ENCODE peak calls at places on chromosomes 16 and 17, in seven cellular contexts. C is GM23338, B is neural progenitor cell, I is lower lobe of right lung, E is tibial artery, P is brain microvascular endothelial cell, J is kidney epithelial cell. U is an unnamed sample. For H3K36me3, the result is how much of the 10 kb centered on the place peaks cover.

GRCh38 chr16:89890886-89891657 is 17.7 kb downstream of the TCF25 start:
- DNase-seq in C (no peak), B (no peak), I (no peak), E (no peak), P (no peak), J (no peak), U (no peak)

GRCh38 chr16:12587646-12588277 is 215.9 kb downstream of the CPPED1 start:
- DNase-seq in C (no peak), B (no peak), I (no peak), E (no peak), P (no peak), J (no peak), U (no peak)

GRCh38 chr17:82816358-82816757 is 23.5 kb downstream of the ZNF750 start:
- DNase-seq in C (no peak), B (no peak), I (peak), E (no peak), P (no peak), J (no peak), U (no peak)

GRCh38 chr16:51710186-51710585 is 559.1 kb upstream of the SALL1 start:
- DNase-seq in C (no peak), B (no peak), I (no peak), E (no peak), P (no peak), J (no peak), U (no peak)

GRCh38 chr17:59851431-59852375 is 41.0 kb downstream of the TUBD1 start:
- DNase-seq in C (no peak), B (no peak), I (no peak), E (peak), P (peak), J (no peak), U (no peak)

GRCh38 chr17:13362341-13363122 is 239.2 kb downstream of the HS3ST3A1 start:
- DNase-seq in C (no peak), B (peak), I (no peak), E (no peak), P (peak), J (peak), U (no peak)

GRCh38 chr17:82705756-82706155 is 7.3 kb upstream of the RAB40B start:
- DNase-seq in C (no peak), B (no peak), I (no peak), E (no peak), P (no peak), J (no peak), U (no peak)

GRCh38 chr17:7862692-7863437 is 5.1 kb downstream of the CYB5D1 start:
- DNase-seq in C (peak), B (peak), I (no peak), E (no peak), P (no peak), J (no peak), U (no peak)

GRCh38 chr17:14198575-14198974 is 38.1 kb downstream of the CDRT15 start:
- DNase-seq in C (no peak), B (no peak), I (no peak), E (no peak), P (no peak), J (no peak), U (no peak)

GRCh38 chr16:50666658-50667496 is 14.2 kb downstream of the SNX20 start:
- DNase-seq in C (peak), B (no peak), I (no peak), E (no peak), P (no peak), J (no peak), U (peak)

GRCh38 chr16:20744922-20745440 is 3.4 kb upstream of the THUMPD1 start:
- DNase-seq in C (no peak), B (no peak), I (peak), E (peak), P (no peak), J (no peak), U (no peak)

GRCh38 chr16:20740007-20740883 is 1.4 kb downstream of the THUMPD1 start:
- DNase-seq in C (peak), B (no peak), I (no peak), E (no peak), P (peak), J (no peak), U (no peak)

GRCh38 chr16:20741555-20742285 is at the start of gene THUMPD1:
- DNase-seq in C (peak), B (peak), I (peak), E (peak), P (peak), J (peak), U (peak)

GRCh38 chr16:20743591-20743990 is 2.0 kb upstream of the THUMPD1 start:
- DNase-seq in C (no peak), B (no peak), I (no peak), E (no peak), P (no peak), J (no peak), U (no peak)

GRCh38 chr16:20740901-20741491 is 622 bp downstream of the THUMPD1 start:
- DNase-seq in C (peak), B (peak), I (peak), E (peak), P (peak), J (peak), U (peak)
- H3K4me3 ChIP-seq in C (peak), B (peak), I (peak), E (peak), P (peak), J (peak), U (peak)

GRCh38 chr16:85441890-85442670 is 171.0 kb upstream of the GSE1 start:
- DNase-seq in C (no peak), B (no peak), I (no peak), E (no peak), P (no peak), J (no peak), U (no peak)

GRCh38 chr16:85440744-85441143 is 172.4 kb upstream of the GSE1 start:
- DNase-seq in C (no peak), B (no peak), I (no peak), E (no peak), P (no peak), J (no peak), U (no peak)

GRCh38 chr16:85443531-85443930 is 169.6 kb upstream of the GSE1 start:
- DNase-seq in C (no peak), B (no peak), I (no peak), E (no peak), P (no peak), J (no peak), U (no peak)

GRCh38 chr16:85443116-85443515 is 170.0 kb upstream of the GSE1 start:
- DNase-seq in C (no peak), B (no peak), I (no peak), E (no peak), P (no peak), J (no peak), U (no peak)

GRCh38 chr16:85441189-85441889 is 171.8 kb upstream of the GSE1 start:
- DNase-seq in C (peak), B (peak), I (no peak), E (no peak), P (no peak), J (no peak), U (no peak)
- TF ChIP-seq CTCF in C (peak), B (peak), I (no peak), E (no peak), P (no peak), J (no peak), U (peak)

DNA sequence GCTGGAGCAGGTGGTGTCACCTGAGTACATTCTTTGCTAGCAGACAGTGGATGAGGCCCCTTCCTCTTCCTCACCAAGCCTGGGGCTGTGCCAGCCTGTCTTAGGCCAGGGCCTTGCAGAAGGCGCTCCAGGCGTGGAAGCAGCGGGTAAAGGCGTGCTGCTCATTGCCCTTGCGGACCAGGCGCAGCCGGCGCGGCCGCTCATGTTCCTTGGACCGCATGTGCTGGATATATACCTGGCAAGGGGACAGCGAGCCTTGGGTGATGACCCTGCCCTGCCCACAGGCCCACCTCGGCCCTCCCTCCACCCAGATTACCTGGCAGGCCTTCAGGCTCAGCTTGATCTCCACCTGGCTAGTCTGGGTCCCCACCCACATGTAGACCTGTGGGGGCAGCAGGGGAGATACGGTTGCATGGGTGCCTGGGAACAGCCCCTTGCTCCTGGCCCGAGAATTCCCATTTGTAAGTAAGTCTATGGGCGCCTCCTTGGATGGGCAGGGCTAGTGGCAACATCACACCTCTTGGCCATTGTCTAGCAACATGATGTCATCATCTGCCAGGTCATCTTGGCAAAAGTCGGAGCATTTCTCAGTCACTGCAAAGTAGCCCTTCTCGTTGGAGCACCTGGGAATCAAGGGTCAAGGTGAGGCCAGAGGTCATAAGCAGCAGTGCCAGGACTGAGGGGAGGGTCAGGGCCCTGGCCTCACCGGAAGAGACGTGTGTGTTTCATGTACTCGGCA is 13.3 kb downstream of the FLII start:
- DNase-seq in C (no peak), B (no peak), I (no peak), E (no peak), P (no peak), J (no peak), U (no peak)
- H3K36me3 ChIP-seq in C (under half), B (under half), I (half or more), E (half or more), P (half or more), J (under half), U (under half)

GRCh38 chr17:67730706-67731105 is 13.0 kb downstream of the NOL11 start:
- DNase-seq in C (no peak), B (no peak), I (no peak), E (no peak), P (no peak), J (no peak), U (no peak)

GRCh38 chr17:67737145-67737544 is 19.4 kb downstream of the NOL11 start:
- DNase-seq in C (no peak), B (no peak), I (no peak), E (no peak), P (no peak), J (no peak), U (no peak)

GRCh38 chr17:67729903-67730302 is 12.2 kb downstream of the NOL11 start:
- DNase-seq in C (no peak), B (no peak), I (no peak), E (no peak), P (no peak), J (no peak), U (no peak)

DNA sequence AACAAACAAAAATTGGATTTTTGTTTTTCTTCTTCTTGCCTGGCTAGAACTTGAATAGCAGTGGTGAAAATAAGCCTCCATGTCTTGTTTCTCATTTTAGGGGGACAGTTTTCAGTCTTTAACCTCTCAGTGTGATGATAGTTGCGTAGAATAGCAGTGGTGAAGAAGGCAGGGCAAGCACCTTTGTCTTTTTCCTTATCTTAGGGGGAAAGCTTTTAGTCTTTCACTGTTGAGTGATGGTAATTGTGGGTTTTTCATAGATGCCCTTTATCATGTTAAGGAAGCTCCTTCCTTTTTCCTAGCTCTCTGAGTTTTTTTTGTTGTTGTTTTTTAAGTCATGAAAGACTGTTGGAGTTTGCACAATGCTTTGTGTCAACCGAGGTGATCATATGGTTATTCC is 15.6 kb downstream of the NOL11 start:
- DNase-seq in C (peak), B (no peak), I (no peak), E (no peak), P (no peak), J (no peak), U (no peak)
- H3K4me3 ChIP-seq in C (peak), B (no peak), I (no peak), E (no peak), P (no peak), J (no peak), U (no peak)

DNA sequence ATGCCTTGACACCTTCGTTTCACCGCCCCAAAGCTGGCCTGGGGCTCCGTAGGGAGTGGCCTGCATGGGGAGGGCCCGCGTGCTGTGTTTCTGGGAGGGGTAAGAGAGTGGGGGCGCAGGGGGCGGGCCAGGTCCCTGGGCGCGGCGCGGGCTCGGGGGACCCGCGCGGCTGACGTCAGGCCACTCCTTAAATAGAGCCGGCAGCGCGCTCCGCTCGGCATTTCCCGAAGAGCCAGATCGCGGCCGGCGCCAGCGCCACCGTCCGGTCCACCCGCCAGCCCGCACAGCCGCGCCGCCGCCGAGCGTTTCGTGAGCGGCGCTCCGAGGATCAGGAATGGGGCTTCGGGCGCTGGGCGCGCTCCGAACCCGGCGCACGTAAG is at the start of gene HS3ST2:
- DNase-seq in C (peak), B (peak), I (peak), E (peak), P (no peak), J (no peak), U (peak)
- TF ChIP-seq CTCF in C (peak), B (peak), I (no peak), E (peak), P (no peak), J (no peak), U (no peak)

GRCh38 chr16:25141648-25142047 is 30.1 kb downstream of the LCMT1 start:
- DNase-seq in C (no peak), B (no peak), I (no peak), E (no peak), P (no peak), J (no peak), U (no peak)

GRCh38 chr16:25134306-25134705 is 22.8 kb downstream of the LCMT1 start:
- DNase-seq in C (no peak), B (no peak), I (no peak), E (no peak), P (peak), J (no peak), U (no peak)

GRCh38 chr16:25140459-25140858 is 28.9 kb downstream of the LCMT1 start:
- DNase-seq in C (no peak), B (no peak), I (no peak), E (no peak), P (peak), J (peak), U (no peak)

GRCh38 chr16:25135239-25135878 is 23.8 kb downstream of the LCMT1 start:
- DNase-seq in C (no peak), B (no peak), I (no peak), E (no peak), P (peak), J (no peak), U (no peak)

GRCh38 chr16:25138130-25138529 is 26.6 kb downstream of the LCMT1 start:
- DNase-seq in C (no peak), B (no peak), I (no peak), E (no peak), P (no peak), J (no peak), U (no peak)
- H3K36me3 ChIP-seq in C (under half), B (under half), I (half or more), E (half or more), P (under half), J (under half), U (under half)

GRCh38 chr16:29811170-29811895 is 660 bp upstream of the PRRT2 start:
- DNase-seq in C (peak), B (peak), I (peak), E (peak), P (peak), J (peak), U (peak)
- H3K4me3 ChIP-seq in C (peak), B (peak), I (peak), E (peak), P (peak), J (peak), U (peak)

GRCh38 chr16:68338326-68339119 is 27.7 kb downstream of the PRMT7 start:
- DNase-seq in C (no peak), B (no peak), I (no peak), E (no peak), P (no peak), J (no peak), U (no peak)
- TF ChIP-seq CTCF in C (no peak), B (no peak), I (no peak), E (no peak), P (no peak), J (no peak), U (no peak)

U was measured in GM06990.